ENCODE peak calls at places on chromosomes 4 and X, in eight cellular contexts. S is left cardiac atrium; L is neural crest cell; K is activated naive CD8-positive, alpha-beta T cell treated with anti-CD3 and anti-CD28 coated beads for 36 hours; F is ELR; E is BJ; X is AG09319; H is head of caudate nucleus. R is an unnamed sample.
A peak's percentile ranks its signal among the peaks of the same experiment; 100 is the strongest.

GRCh38 chr4:106365613-106366012 is 3.0 kb downstream of the GIMD1 start:
- DNase-seq in S (no peak), L (no peak), K (no peak), F (peak; percentile 93), E (peak; percentile 69), X (peak; percentile 56), H (no peak), R (peak; percentile 85)

GRCh38 chrX:46208225-46208854 is 336.9 kb downstream of the ZNF674 start:
- DNase-seq in S (no peak), L (no peak), K (no peak), F (peak; percentile 50), E (peak; percentile 48), X (no peak), H (no peak), R (peak; percentile 66)

GRCh38 chr4:168839758-168840385 is 170.2 kb downstream of the CBR4 start:
- DNase-seq in S (no peak), L (no peak), K (no peak), F (no peak), E (no peak), X (no peak), H (no peak), R (no peak)

GRCh38 chr4:34181311-34181808 is 2063.0 kb downstream of the ARAP2 start:
- DNase-seq in S (no peak), L (no peak), K (no peak), F (peak; percentile 94), E (peak; percentile 84), X (peak; percentile 55), H (no peak), R (peak; percentile 92)

GRCh38 chr4:128639586-128640270 is 169.8 kb upstream of the JADE1 start:
- DNase-seq in S (no peak), L (no peak), K (no peak), F (no peak), E (no peak), X (no peak), H (peak; percentile 32), R (no peak)

GRCh38 chr4:138275946-138276621 is 33.9 kb upstream of the SLC7A11 start:
- DNase-seq in S (no peak), L (no peak), K (no peak), F (peak; percentile 92), E (peak; percentile 80), X (peak; percentile 79), H (no peak), R (peak; percentile 93)

GRCh38 chrX:10897768-10898167 is 213.4 kb upstream of the HCCS start:
- DNase-seq in S (no peak), L (no peak), K (no peak), F (no peak), E (no peak), X (no peak), H (no peak), R (no peak)

GRCh38 chr4:7635435-7635834 is 200.7 kb upstream of the PSAPL1 start:
- DNase-seq in S (no peak), L (no peak), K (no peak), F (no peak), E (no peak), X (no peak), H (no peak), R (no peak)

GRCh38 chrX:46953137-46953527 is 40.9 kb downstream of the JADE3 start:
- DNase-seq in S (no peak), L (no peak), K (no peak), F (no peak), E (no peak), X (no peak), H (no peak), R (no peak)

GRCh38 chr4:82429728-82430192 is 502 bp downstream of the HNRNPDL start:
- DNase-seq in S (no peak), L (no peak), K (no peak), F (no peak), E (no peak), X (no peak), H (no peak), R (no peak)

GRCh38 chr4:182556576-182556975 is 313.4 kb downstream of the TENM3 start:
- DNase-seq in S (no peak), L (no peak), K (no peak), F (no peak), E (no peak), X (no peak), H (no peak), R (no peak)

GRCh38 chrX:23317799-23318724 is 16.6 kb upstream of the PTCHD1 start:
- DNase-seq in S (no peak), L (peak; percentile 56), K (peak; percentile 26), F (peak; percentile 21), E (no peak), X (no peak), H (no peak), R (peak; percentile 7)

GRCh38 chr4:38091636-38092035 is 131.4 kb downstream of the PTTG2 start:
- DNase-seq in S (no peak), L (no peak), K (no peak), F (no peak), E (peak; percentile 56), X (peak; percentile 14), H (no peak), R (peak; percentile 72)

GRCh38 chr4:166324321-166324720 is 451.3 kb downstream of the TLL1 start:
- DNase-seq in S (no peak), L (peak; percentile 15), K (no peak), F (peak; percentile 43), E (no peak), X (no peak), H (no peak), R (peak; percentile 60)

GRCh38 chr4:59612235-59612634 is 1587.9 kb upstream of the ADGRL3 start:
- DNase-seq in S (no peak), L (no peak), K (no peak), F (peak; percentile 88), E (peak; percentile 62), X (no peak), H (no peak), R (peak; percentile 2)

GRCh38 chr4:186881521-186882220 is 158.0 kb upstream of the FAT1 start:
- DNase-seq in S (no peak), L (no peak), K (no peak), F (peak; percentile 61), E (peak; percentile 50), X (no peak), H (no peak), R (peak; percentile 71)

GRCh38 chr4:64158648-64159326 is 250.5 kb downstream of the TECRL start:
- DNase-seq in S (peak; percentile 60), L (peak; percentile 75), K (peak; percentile 21), F (peak; percentile 71), E (no peak), X (no peak), H (peak; percentile 41), R (peak; percentile 43)

GRCh38 chr4:13875160-13875559 is 247.6 kb upstream of the BOD1L1 start:
- DNase-seq in S (no peak), L (no peak), K (no peak), F (no peak), E (no peak), X (no peak), H (no peak), R (no peak)

GRCh38 chrX:47171996-47172395 is 21.6 kb upstream of the UBA1 start:
- DNase-seq in S (no peak), L (no peak), K (no peak), F (no peak), E (no peak), X (no peak), H (no peak), R (no peak)

GRCh38 chr4:81085291-81085690 is 54.8 kb downstream of the BMP3 start:
- DNase-seq in S (no peak), L (no peak), K (no peak), F (no peak), E (no peak), X (no peak), H (no peak), R (peak; percentile 13)

GRCh38 chrX:68045008-68045577 is 388.2 kb downstream of the OPHN1 start:
- DNase-seq in S (no peak), L (no peak), K (no peak), F (no peak), E (no peak), X (no peak), H (no peak), R (no peak)

GRCh38 chr4:104971458-104971857 is 175.2 kb upstream of the TET2 start:
- DNase-seq in S (no peak), L (no peak), K (no peak), F (no peak), E (no peak), X (no peak), H (no peak), R (no peak)

GRCh38 chr4:5409237-5409636 is 299.1 kb downstream of the EVC2 start:
- DNase-seq in S (no peak), L (no peak), K (no peak), F (peak; percentile 59), E (no peak), X (no peak), H (no peak), R (peak; percentile 33)

GRCh38 chrX:15472523-15472922 is 20.6 kb downstream of the PIR start:
- DNase-seq in S (no peak), L (no peak), K (no peak), F (no peak), E (no peak), X (no peak), H (no peak), R (no peak)

GRCh38 chr4:142265946-142266345 is 580.2 kb downstream of the INPP4B start:
- DNase-seq in S (no peak), L (no peak), K (no peak), F (no peak), E (no peak), X (no peak), H (no peak), R (no peak)

GRCh38 chr4:152454398-152455011 is 81.4 kb downstream of the FBXW7 start:
- DNase-seq in S (no peak), L (no peak), K (no peak), F (peak; percentile 60), E (no peak), X (no peak), H (no peak), R (peak; percentile 11)

GRCh38 chr4:128810331-128810870 is 901 bp downstream of the JADE1 start:
- DNase-seq in S (no peak), L (no peak), K (peak; percentile 20), F (peak; percentile 48), E (no peak), X (no peak), H (peak; percentile 25), R (peak; percentile 41)

GRCh38 chr4:10151182-10151581 is 34.6 kb upstream of the WDR1 start:
- DNase-seq in S (no peak), L (no peak), K (no peak), F (no peak), E (no peak), X (no peak), H (no peak), R (no peak)

GRCh38 chr4:75630174-75630931 is at the start of gene CDKL2:
- DNase-seq in S (peak; percentile 88), L (peak; percentile 73), K (peak; percentile 90), F (peak; percentile 80), E (no peak), X (no peak), H (peak; percentile 90), R (no peak)

GRCh38 chr4:114857831-114858230 is 255.6 kb downstream of the NDST4 start:
- DNase-seq in S (no peak), L (no peak), K (no peak), F (no peak), E (no peak), X (no peak), H (no peak), R (no peak)

GRCh38 chr4:13137400-13137799 is 346.7 kb downstream of the RAB28 start:
- DNase-seq in S (no peak), L (no peak), K (no peak), F (no peak), E (no peak), X (no peak), H (no peak), R (no peak)

GRCh38 chrX:20143539-20143938 is 1.9 kb upstream of the EIF1AX start:
- DNase-seq in S (no peak), L (no peak), K (no peak), F (no peak), E (no peak), X (no peak), H (no peak), R (no peak)

GRCh38 chrX:101595739-101596419 is 21.9 kb downstream of the ARMCX6 start:
- DNase-seq in S (no peak), L (peak; percentile 41), K (peak; percentile 8), F (peak; percentile 71), E (no peak), X (no peak), H (no peak), R (peak; percentile 76)

GRCh38 chr4:52958232-52958631 is 96.1 kb downstream of the RASL11B start:
- DNase-seq in S (no peak), L (no peak), K (no peak), F (no peak), E (peak; percentile 53), X (no peak), H (no peak), R (no peak)

R was measured in M059J.